ENCODE peak calls at places on chromosomes 7 and 10, in five cellular contexts. G is stimulated activated CD4-positive, alpha-beta T cell treated with anti-CD3 and anti-CD28 coated beads, Interleukin-12 subunit alpha, Interleukin-12 subunit beta, amount 100 ng/mL, for 48 hours; A is naive thymus-derived CD4-positive, alpha-beta T cell; W is NCI-H1436 treated with DMSO at 0.1 percent for 48 hours; U is breast epithelium. P is an unnamed sample.
A peak's percentile ranks its signal among the peaks of the same experiment; 100 is the strongest.

GRCh38 chr10:103691723-103692380 is 163.5 kb downstream of the SH3PXD2A start:
- DNase-seq in G (no peak), A (no peak), W (no peak), U (no peak), P (no peak)

GRCh38 chr10:17348111-17349008 is 106.0 kb downstream of the ST8SIA6 start:
- DNase-seq in G (no peak), A (no peak), W (no peak), U (peak; percentile 56), P (no peak)

GRCh38 chr10:96495544-96495943 is 18.2 kb downstream of the TLL2 start:
- DNase-seq in G (no peak), A (no peak), W (no peak), U (no peak), P (no peak)

GRCh38 chr10:118621304-118621942 is 26.0 kb upstream of the PRLHR start:
- DNase-seq in G (peak; percentile 5), A (peak; percentile 52), W (peak; percentile 58), U (no peak), P (no peak)

GRCh38 chr7:79282882-79283602 is 170.4 kb downstream of the MAGI2 start:
- DNase-seq in G (no peak), A (no peak), W (no peak), U (no peak), P (no peak)

GRCh38 chr10:130387936-130388580 is 251.9 kb downstream of the GLRX3 start:
- DNase-seq in G (no peak), A (no peak), W (no peak), U (peak; percentile 39), P (no peak)

GRCh38 chr7:129635300-129636029 is 23.9 kb downstream of the NRF1 start:
- DNase-seq in G (peak; percentile 46), A (peak; percentile 64), W (peak; percentile 22), U (peak; percentile 58), P (no peak)

GRCh38 chr10:132685121-132685891 is 100.6 kb downstream of the NKX6-2 start:
- DNase-seq in G (no peak), A (no peak), W (no peak), U (peak; percentile 52), P (no peak)

GRCh38 chr10:72455889-72456588 is 101.3 kb upstream of the DNAJB12 start:
- DNase-seq in G (no peak), A (no peak), W (no peak), U (no peak), P (no peak)

GRCh38 chr10:30500963-30501504 is 67.0 kb downstream of the MAP3K8 start:
- DNase-seq in G (no peak), A (no peak), W (no peak), U (no peak), P (no peak)

GRCh38 chr10:22042557-22043326 is 39.2 kb upstream of the DNAJC1 start:
- DNase-seq in G (no peak), A (no peak), W (no peak), U (no peak), P (no peak)

GRCh38 chr10:32489935-32490334 is 44.0 kb downstream of the CCDC7 start:
- DNase-seq in G (no peak), A (no peak), W (no peak), U (no peak), P (peak; percentile 4)

GRCh38 chr10:71598673-71599072 is 120.9 kb downstream of the C10orf105 start:
- DNase-seq in G (no peak), A (no peak), W (no peak), U (no peak), P (no peak)

GRCh38 chr10:12643279-12643678 is 293.9 kb downstream of the CAMK1D start:
- DNase-seq in G (no peak), A (no peak), W (no peak), U (no peak), P (no peak)

P was measured in CMK.